ENCODE peak calls at places on chromosomes 5 and 9, in nine cellular contexts. J is tibial nerve, F is body of pancreas, K is IMR-90, W is ovary, Q is Peyer's patch, U is H1, I is adrenal gland, S is esophagus muscularis mucosa. D is an unnamed sample.

GRCh38 chr9:5902377-5902776 is 11.7 kb downstream of the MLANA start:
- DNase-seq in S (no peak), F (no peak), W (no peak), K (no peak), I (no peak), Q (no peak), J (no peak), U (no peak), D (no peak)

GRCh38 chr5:79590395-79590999 is 21.7 kb upstream of the TENT2 start:
- DNase-seq in S (no peak), K (no peak), I (no peak), J (no peak), F (no peak), Q (no peak), U (no peak), W (no peak), D (no peak)

GRCh38 chr5:109739741-109740140 is 50.0 kb downstream of the MAN2A1 start:
- DNase-seq in Q (no peak), W (no peak), K (peak; percentile 55), S (no peak), U (no peak), I (no peak), J (no peak), F (no peak), D (no peak)

GRCh38 chr5:140734354-140734753 is 34.1 kb downstream of the ZMAT2 start:
- DNase-seq in J (no peak), W (no peak), F (no peak), I (no peak), S (no peak), U (no peak), K (no peak), Q (no peak), D (no peak)

GRCh38 chr9:72600671-72601070 is 79.3 kb downstream of the TMC1 start:
- DNase-seq in U (no peak), F (no peak), S (no peak), K (peak; percentile 7), I (no peak), Q (no peak), W (no peak), J (no peak), D (no peak)

GRCh38 chr9:37958154-37958553 is 54.2 kb upstream of the SLC25A51 start:
- DNase-seq in K (no peak), Q (no peak), U (no peak), J (no peak), S (no peak), W (no peak), F (no peak), I (no peak), D (no peak)

GRCh38 chr5:65927497-65928340 is 1.3 kb downstream of the ERBIN start:
- DNase-seq in F (no peak), J (no peak), U (no peak), Q (peak; percentile 45), I (no peak), K (peak; percentile 72), W (no peak), S (no peak), D (no peak)

GRCh38 chr9:93520523-93520922 is 55.9 kb upstream of the PHF2 start:
- DNase-seq in I (no peak), U (no peak), F (no peak), K (no peak), J (no peak), S (no peak), Q (no peak), W (no peak), D (no peak)

GRCh38 chr5:1792842-1793266 is 6.8 kb downstream of the MRPL36 start:
- DNase-seq in K (peak; percentile 92), Q (peak; percentile 62), F (no peak), J (no peak), U (no peak), S (no peak), I (no peak), W (no peak), D (no peak)

DNA sequence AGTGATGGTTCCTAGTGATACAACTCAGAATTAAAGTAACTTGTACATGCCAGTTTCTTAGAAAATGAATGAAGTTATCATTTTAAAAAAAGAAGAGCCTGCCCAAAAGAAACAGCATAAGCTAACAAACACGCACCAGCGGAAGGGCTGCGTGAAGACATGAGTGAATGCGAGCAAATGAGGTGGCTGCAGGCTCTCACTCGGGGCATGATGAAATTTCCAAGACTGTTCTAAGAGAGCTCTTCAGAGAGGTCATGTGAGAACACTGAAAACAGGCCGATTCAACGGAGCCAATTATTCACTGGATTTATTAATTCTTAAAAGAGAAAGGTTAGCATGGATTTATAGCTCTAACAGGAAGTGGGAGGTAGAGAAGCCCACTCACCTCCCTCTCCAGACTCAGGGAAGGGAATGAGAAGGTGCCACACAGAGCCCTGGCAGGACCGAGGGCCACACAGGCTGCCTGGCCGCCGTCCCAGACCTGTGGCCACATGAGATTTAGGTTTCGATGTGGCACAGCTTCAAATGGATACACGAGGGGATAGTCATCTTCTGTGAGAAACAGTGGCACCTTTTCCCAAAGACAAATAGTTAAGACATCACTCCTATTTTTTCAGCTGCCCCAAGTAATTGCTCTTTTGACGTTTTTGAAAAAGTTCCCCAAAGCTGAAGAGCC is 55.5 kb downstream of the HABP4 start:
- DNase-seq in F (no peak), J (peak; percentile 52), U (no peak), W (no peak), I (no peak), S (no peak), K (no peak), Q (no peak), D (no peak)
- H3K27ac ChIP-seq in F (no peak overlapping the region), J (peak overlapping the region; percentile 84), U (no peak overlapping the region), W (no peak overlapping the region), I (no peak overlapping the region), S (no peak overlapping the region), K (no peak overlapping the region), Q (no peak overlapping the region), D (no peak overlapping the region)

GRCh38 chr9:105244274-105244995 is at the start of gene SLC44A1:
- DNase-seq in I (peak; percentile 97), U (peak; percentile 91), F (peak; percentile 97), S (peak; percentile 98), Q (peak; percentile 92), K (peak; percentile 92), J (peak; percentile 95), W (peak; percentile 96), D (peak; percentile 98)
- TF ChIP-seq POLR2A in I (peak; percentile 95), U (peak; percentile 89), F (peak; percentile 65), S (no peak), Q (peak; percentile 81), K (no peak), J (peak; percentile 70), W (peak; percentile 43), D (no peak)

GRCh38 chr5:61966558-61966957 is 339.4 kb upstream of the KIF2A start:
- DNase-seq in I (no peak), F (no peak), S (peak; percentile 8), Q (no peak), W (no peak), U (no peak), J (no peak), K (peak; percentile 1), D (no peak)
- H3K4me1 ChIP-seq in I (peaks cover 3% of the 10 kb centered on the region), F (no peaks in the 10 kb centered on the region), S (no peaks in the 10 kb centered on the region), Q (no peaks in the 10 kb centered on the region), W (no peaks in the 10 kb centered on the region), U (no peaks in the 10 kb centered on the region), J (peaks cover 8% of the 10 kb centered on the region), K (no peaks in the 10 kb centered on the region), D (no peaks in the 10 kb centered on the region)

GRCh38 chr5:6379246-6379645 is 899 bp upstream of the MED10 start:
- DNase-seq in F (no peak), J (no peak), K (no peak), I (no peak), S (no peak), U (no peak), W (no peak), Q (no peak), D (no peak)
- H3K27ac ChIP-seq in F (no peak overlapping the region), J (peak overlapping the region; percentile 88), K (no peak overlapping the region), I (no peak overlapping the region), S (peak overlapping the region; percentile 93), U (no peak overlapping the region), W (no peak overlapping the region), Q (peak overlapping the region; percentile 86), D (peak overlapping the region; percentile 79)

D was measured in heart left ventricle.